ENCODE peak calls at places on chromosomes 1 and 21, in eight cellular contexts. P is A549; J is stimulated activated naive CD4-positive, alpha-beta T cell; D is EL; X is activated T-helper 1 cell treated with anti-CD3 and anti-CD28 coated beads, Interleukin-2, amount 50 U/mL, for 16 hours; B is activated effector memory CD4-positive, alpha-beta T cell treated with Interleukin-2 at 50 U/mL for 16 hours; K is cardiac fibroblast; I is neural crest cell. L is an unnamed sample.

GRCh38 chr1:31571340-31572295 is 4.7 kb upstream of the TINAGL1 start:
- DNase-seq in X (no peak), P (no peak), D (no peak), I (no peak), J (no peak), K (no peak), B (no peak), L (no peak)

GRCh38 chr1:93676424-93676823 is 5.2 kb downstream of the BCAR3 start:
- DNase-seq in J (no peak), D (no peak), X (no peak), I (no peak), B (no peak), P (no peak), K (peak; percentile 81), L (no peak)

GRCh38 chr21:41707231-41707988 is 59.4 kb downstream of the RIPK4 start:
- DNase-seq in X (no peak), D (no peak), I (no peak), K (no peak), J (no peak), P (no peak), B (no peak), L (no peak)

GRCh38 chr1:25727026-25727818 is 72.8 kb upstream of the SELENON start:
- DNase-seq in J (no peak), I (no peak), P (no peak), K (no peak), B (no peak), X (no peak), D (peak; percentile 10), L (no peak)

GRCh38 chr1:68703921-68704354 is 207.1 kb upstream of the DEPDC1 start:
- DNase-seq in B (no peak), P (peak; percentile 0), X (no peak), K (no peak), D (no peak), J (no peak), I (no peak), L (no peak)

GRCh38 chr1:207810173-207810572 is 58.3 kb downstream of the CD46 start:
- DNase-seq in K (peak; percentile 86), J (no peak), X (no peak), B (no peak), I (no peak), D (peak; percentile 70), P (no peak), L (no peak)

GRCh38 chr1:200028586-200029034 is 1.1 kb downstream of the NR5A2 start:
- DNase-seq in X (no peak), J (no peak), P (no peak), B (no peak), K (no peak), I (no peak), D (no peak), L (no peak)

GRCh38 chr1:22245716-22246115 is 102.8 kb upstream of the WNT4 start:
- DNase-seq in I (peak; percentile 24), J (no peak), X (no peak), K (no peak), D (no peak), B (no peak), P (no peak), L (no peak)

GRCh38 chr1:108591471-108591870 is 31.6 kb downstream of the EEIG2 start:
- DNase-seq in B (no peak), K (no peak), I (no peak), X (no peak), J (no peak), D (no peak), P (no peak), L (no peak)

GRCh38 chr1:55203064-55203463 is 12.1 kb downstream of the USP24 start:
- DNase-seq in P (no peak), X (no peak), I (no peak), B (no peak), D (no peak), K (no peak), J (no peak), L (no peak)

GRCh38 chr1:110452330-110452729 is 1.4 kb downstream of the PROK1 start:
- DNase-seq in X (no peak), P (no peak), D (no peak), K (no peak), I (no peak), B (no peak), J (no peak), L (no peak)

GRCh38 chr1:113929750-113930498 is 800 bp downstream of the HIPK1 start:
- DNase-seq in I (peak; percentile 32), X (peak; percentile 53), B (peak; percentile 45), K (peak; percentile 39), J (peak; percentile 82), P (no peak), D (peak; percentile 42), L (peak; percentile 32)

GRCh38 chr1:82515650-82516049 is 714.9 kb downstream of the ADGRL2 start:
- DNase-seq in P (no peak), J (no peak), I (no peak), X (no peak), K (peak; percentile 24), B (no peak), D (no peak), L (no peak)

GRCh38 chr1:42735477-42736105 is 4.4 kb downstream of the CLDN19 start:
- DNase-seq in B (no peak), I (no peak), K (no peak), J (no peak), P (no peak), X (no peak), D (no peak), L (no peak)

L was measured in activated CD4-positive, alpha-beta T cell treated with anti-CD3 and anti-CD28 coated beads, Interleukin-2, amount 50 U/mL, for 24 hours.